ENCODE peak calls at places on chromosomes 13 and 19, in six cellular contexts. One of them, this sample, is unnamed. For H3K4me1, H3K27me3 and H3K9me3, the result is how much of the 10 kb centered on the place peaks cover.

GRCh38 chr19:14406645-14407331 is 12.4 kb downstream of the DDX39A start:
- DNase-seq in GM23248: no peak
- DNase-seq in HCT116: no peak
- DNase-seq in DND-41: peak
- DNase-seq in prostate gland: no peak
- DNase-seq in endodermal cell: no peak
- DNase-seq in this sample: no peak

GRCh38 chr13:80528733-80529132 is 187.8 kb upstream of the SPRY2 start:
- DNase-seq in DND-41: no peak
- DNase-seq in prostate gland: no peak
- DNase-seq in HCT116: no peak
- DNase-seq in GM23248: no peak
- DNase-seq in endodermal cell: no peak
- DNase-seq in this sample: no peak

GRCh38 chr19:768424-768823 is 17.5 kb downstream of the MISP start:
- DNase-seq in endodermal cell: no peak
- DNase-seq in HCT116: no peak
- DNase-seq in GM23248: peak
- DNase-seq in DND-41: no peak
- DNase-seq in prostate gland: no peak
- DNase-seq in this sample: peak

GRCh38 chr13:46211521-46212351 is at the start of gene LRRC63:
- DNase-seq in GM23248: peak
- DNase-seq in endodermal cell: peak
- DNase-seq in HCT116: no peak
- DNase-seq in prostate gland: peak
- DNase-seq in DND-41: peak
- DNase-seq in this sample: peak

GRCh38 chr13:112968380-112968909 is 569 bp upstream of the MCF2L start:
- DNase-seq in prostate gland: peak
- DNase-seq in GM23248: no peak
- DNase-seq in HCT116: no peak
- DNase-seq in DND-41: peak
- DNase-seq in endodermal cell: peak
- DNase-seq in this sample: no peak

GRCh38 chr13:96141032-96141431 is 51.1 kb downstream of the HS6ST3 start:
- DNase-seq in DND-41: no peak
- DNase-seq in GM23248: peak
- DNase-seq in HCT116: no peak
- DNase-seq in endodermal cell: no peak
- DNase-seq in prostate gland: no peak
- DNase-seq in this sample: peak

GRCh38 chr19:46256855-46257254 is 27.3 kb downstream of the IGFL1 start:
- DNase-seq in endodermal cell: no peak
- DNase-seq in HCT116: no peak
- DNase-seq in DND-41: no peak
- DNase-seq in GM23248: peak
- DNase-seq in prostate gland: no peak
- DNase-seq in this sample: no peak

GRCh38 chr13:88802886-88803285 is 1131.7 kb downstream of the SLITRK5 start:
- DNase-seq in HCT116: no peak
- DNase-seq in DND-41: no peak
- DNase-seq in endodermal cell: no peak
- DNase-seq in GM23248: no peak
- DNase-seq in prostate gland: no peak
- DNase-seq in this sample: peak

GRCh38 chr19:16871870-16872269 is 16.9 kb upstream of the F2RL3 start:
- DNase-seq in DND-41: no peak
- DNase-seq in GM23248: no peak
- DNase-seq in endodermal cell: no peak
- DNase-seq in prostate gland: no peak
- DNase-seq in HCT116: no peak
- DNase-seq in this sample: no peak

GRCh38 chr13:40794414-40795368 is 5.3 kb downstream of the SLC25A15 start:
- DNase-seq in DND-41: no peak
- DNase-seq in GM23248: no peak
- DNase-seq in endodermal cell: no peak
- DNase-seq in prostate gland: no peak
- DNase-seq in HCT116: no peak
- DNase-seq in this sample: no peak

GRCh38 chr13:51093574-51093973 is 17.5 kb downstream of the C13orf42 start:
- DNase-seq in DND-41: no peak
- DNase-seq in endodermal cell: no peak
- DNase-seq in HCT116: no peak
- DNase-seq in GM23248: no peak
- DNase-seq in prostate gland: no peak
- DNase-seq in this sample: no peak

GRCh38 chr19:39502640-39503417 is 4.1 kb downstream of the DLL3 start:
- DNase-seq in DND-41: no peak
- DNase-seq in prostate gland: no peak
- DNase-seq in GM23248: peak
- DNase-seq in endodermal cell: peak
- DNase-seq in HCT116: peak
- DNase-seq in this sample: peak

GRCh38 chr19:39084732-39085080 is 538 bp downstream of the ACP7 start:
- DNase-seq in GM23248: peak
- DNase-seq in endodermal cell: no peak
- DNase-seq in DND-41: no peak
- DNase-seq in prostate gland: no peak
- DNase-seq in HCT116: no peak
- DNase-seq in this sample: no peak

GRCh38 chr19:29086182-29086581 is 126.8 kb downstream of the UQCRFS1 start:
- DNase-seq in endodermal cell: no peak
- DNase-seq in prostate gland: no peak
- DNase-seq in GM23248: no peak
- DNase-seq in HCT116: no peak
- DNase-seq in DND-41: no peak
- DNase-seq in this sample: no peak

GRCh38 chr13:102240110-102240509 is 161.7 kb downstream of the FGF14 start:
- DNase-seq in prostate gland: no peak
- DNase-seq in DND-41: no peak
- DNase-seq in GM23248: no peak
- DNase-seq in HCT116: no peak
- DNase-seq in endodermal cell: no peak
- DNase-seq in this sample: no peak

GRCh38 chr13:26965976-26966375 is 205.4 kb upstream of the GPR12 start:
- DNase-seq in endodermal cell: no peak
- DNase-seq in HCT116: no peak
- DNase-seq in prostate gland: no peak
- DNase-seq in DND-41: no peak
- DNase-seq in GM23248: peak
- DNase-seq in this sample: peak

GRCh38 chr19:29812080-29812880 is 489 bp downstream of the CCNE1 start:
- DNase-seq in DND-41: no peak
- DNase-seq in HCT116: no peak
- DNase-seq in endodermal cell: peak
- DNase-seq in GM23248: peak
- DNase-seq in prostate gland: no peak
- DNase-seq in this sample: no peak

GRCh38 chr19:40144151-40144550 is 47.1 kb upstream of the MAP3K10 start:
- DNase-seq in DND-41: no peak
- DNase-seq in endodermal cell: no peak
- DNase-seq in prostate gland: no peak
- DNase-seq in GM23248: no peak
- DNase-seq in HCT116: no peak
- DNase-seq in this sample: no peak

GRCh38 chr19:49552749-49553148 is 24.9 kb downstream of the RCN3 start:
- DNase-seq in endodermal cell: no peak
- DNase-seq in prostate gland: no peak
- DNase-seq in GM23248: no peak
- DNase-seq in DND-41: no peak
- DNase-seq in HCT116: no peak
- DNase-seq in this sample: no peak

GRCh38 chr19:29767039-29767735 is 44.6 kb upstream of the CCNE1 start:
- DNase-seq in GM23248: no peak
- DNase-seq in DND-41: no peak
- DNase-seq in prostate gland: no peak
- DNase-seq in endodermal cell: no peak
- DNase-seq in HCT116: no peak
- DNase-seq in this sample: no peak

GRCh38 chr13:24007979-24008620 is 110.8 kb upstream of the C1QTNF9B start:
- DNase-seq in HCT116: no peak
- DNase-seq in GM23248: no peak
- DNase-seq in prostate gland: no peak
- DNase-seq in endodermal cell: no peak
- DNase-seq in DND-41: no peak
- DNase-seq in this sample: no peak

GRCh38 chr19:33443638-33444195 is 70.2 kb downstream of the CEBPG start:
- DNase-seq in endodermal cell: no peak
- DNase-seq in HCT116: no peak
- DNase-seq in GM23248: no peak
- DNase-seq in DND-41: no peak
- DNase-seq in prostate gland: no peak
- DNase-seq in this sample: no peak

GRCh38 chr13:70088926-70089325 is 18.7 kb upstream of the ATXN8OS start:
- DNase-seq in DND-41: no peak
- DNase-seq in prostate gland: no peak
- DNase-seq in GM23248: no peak
- DNase-seq in HCT116: no peak
- DNase-seq in endodermal cell: no peak
- DNase-seq in this sample: no peak

GRCh38 chr13:70087247-70087646 is 20.4 kb upstream of the ATXN8OS start:
- DNase-seq in endodermal cell: no peak
- DNase-seq in DND-41: no peak
- DNase-seq in prostate gland: no peak
- DNase-seq in HCT116: no peak
- DNase-seq in GM23248: no peak
- DNase-seq in this sample: no peak

DNA sequence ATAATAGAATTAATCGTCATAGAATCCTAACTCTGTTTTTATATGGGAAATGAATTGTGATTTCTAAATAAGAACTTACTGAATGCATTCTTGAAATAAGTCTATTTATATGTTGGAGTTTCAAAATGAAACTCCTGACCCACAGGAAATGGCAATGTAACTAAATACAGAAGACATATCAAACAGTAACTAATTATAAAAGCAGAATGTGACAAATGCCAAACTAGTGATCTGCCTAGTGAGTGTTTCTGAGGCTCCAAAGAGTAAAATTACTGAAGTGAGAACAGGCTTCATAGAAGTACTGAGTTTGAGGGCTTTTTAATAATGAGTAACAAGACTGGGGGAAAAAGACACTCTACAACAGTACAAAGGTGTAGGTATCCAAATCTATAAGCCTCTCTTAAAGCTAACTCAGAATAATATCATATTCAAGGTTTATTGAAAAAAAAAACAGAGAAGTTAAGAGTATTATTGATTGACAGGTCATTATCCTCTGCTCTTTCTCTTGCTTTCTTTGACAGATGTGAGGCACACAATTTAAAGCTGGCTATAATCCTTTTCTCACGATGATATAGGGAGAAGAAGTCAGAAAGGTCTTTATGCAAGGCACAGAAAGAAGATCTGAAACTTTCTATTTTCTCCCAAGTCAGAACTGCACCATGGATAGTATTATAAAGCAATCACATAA is 17.4 kb upstream of the ATXN8OS start:
- DNase-seq in GM23248: no peak
- DNase-seq in HCT116: no peak
- DNase-seq in DND-41: no peak
- DNase-seq in prostate gland: no peak
- DNase-seq in endodermal cell: no peak
- DNase-seq in this sample: no peak
- H3K4me1 ChIP-seq in GM23248: under half
- H3K4me1 ChIP-seq in HCT116: under half
- H3K4me1 ChIP-seq in DND-41: under half
- H3K4me1 ChIP-seq in prostate gland: under half
- H3K4me1 ChIP-seq in endodermal cell: under half
- H3K4me1 ChIP-seq in this sample: under half

DNA sequence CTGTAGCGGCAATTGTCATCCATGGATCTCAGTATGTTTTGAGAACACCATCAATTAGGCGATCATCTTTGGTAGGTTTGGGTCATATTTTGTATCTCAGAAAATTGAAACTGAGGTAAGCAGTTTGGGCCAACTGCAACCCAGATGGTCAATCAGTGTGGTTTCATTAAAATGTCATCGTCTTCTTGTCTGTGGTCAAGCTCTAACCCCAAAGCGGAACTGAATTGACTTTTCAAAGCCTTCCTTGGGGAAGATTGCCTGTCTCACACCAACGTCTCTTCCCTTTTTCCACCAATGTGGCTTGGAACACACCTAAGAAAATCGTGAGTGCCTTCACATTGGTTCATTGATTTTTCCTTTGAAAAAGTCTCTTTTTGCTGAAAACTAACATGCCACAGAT is 56.3 kb upstream of the UBAC2 start:
- DNase-seq in endodermal cell: no peak
- DNase-seq in prostate gland: no peak
- DNase-seq in DND-41: no peak
- DNase-seq in GM23248: no peak
- DNase-seq in HCT116: no peak
- DNase-seq in this sample: no peak
- H3K27me3 ChIP-seq in endodermal cell: under half
- H3K27me3 ChIP-seq in prostate gland: under half
- H3K27me3 ChIP-seq in DND-41: under half
- H3K27me3 ChIP-seq in GM23248: under half
- H3K27me3 ChIP-seq in HCT116: under half
- H3K27me3 ChIP-seq in this sample: under half

GRCh38 chr19:52066258-52066866 is 17.7 kb upstream of the ZNF432 start:
- DNase-seq in HCT116: no peak
- DNase-seq in endodermal cell: no peak
- DNase-seq in DND-41: no peak
- DNase-seq in GM23248: no peak
- DNase-seq in prostate gland: no peak
- DNase-seq in this sample: no peak

GRCh38 chr19:52070496-52070895 is 21.9 kb upstream of the ZNF432 start:
- DNase-seq in GM23248: no peak
- DNase-seq in HCT116: no peak
- DNase-seq in DND-41: peak
- DNase-seq in endodermal cell: no peak
- DNase-seq in prostate gland: no peak
- DNase-seq in this sample: peak

GRCh38 chr19:52065399-52065798 is 16.8 kb upstream of the ZNF432 start:
- DNase-seq in DND-41: no peak
- DNase-seq in prostate gland: no peak
- DNase-seq in HCT116: no peak
- DNase-seq in GM23248: no peak
- DNase-seq in endodermal cell: no peak
- DNase-seq in this sample: no peak

DNA sequence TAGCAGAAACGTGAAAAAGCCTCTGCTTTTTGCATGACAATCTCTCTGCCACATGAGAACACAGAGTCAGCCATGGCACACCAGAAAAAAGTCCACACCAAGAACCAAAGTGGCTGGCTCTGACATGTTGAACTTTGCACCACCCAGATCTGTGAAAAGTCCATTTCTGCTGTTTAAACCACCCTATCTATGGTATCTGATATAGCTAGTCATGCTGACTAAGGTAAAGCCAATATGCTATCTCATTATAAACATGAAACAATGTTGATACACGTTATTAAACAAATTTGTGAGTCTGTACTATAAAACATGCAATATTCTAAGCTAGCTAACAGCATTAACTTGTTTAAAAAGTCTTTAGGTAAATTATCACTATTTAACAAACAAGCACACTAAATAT is 21.0 kb upstream of the ZNF432 start:
- DNase-seq in GM23248: no peak
- DNase-seq in prostate gland: no peak
- DNase-seq in DND-41: no peak
- DNase-seq in endodermal cell: no peak
- DNase-seq in HCT116: no peak
- DNase-seq in this sample: no peak
- H3K9me3 ChIP-seq in GM23248: under half
- H3K9me3 ChIP-seq in prostate gland: under half
- H3K9me3 ChIP-seq in DND-41: half or more
- H3K9me3 ChIP-seq in endodermal cell: half or more
- H3K9me3 ChIP-seq in HCT116: under half
- H3K9me3 ChIP-seq in this sample: half or more

GRCh38 chr19:6743714-6744380 is 4.4 kb downstream of the TRIP10 start:
- DNase-seq in HCT116: no peak
- DNase-seq in GM23248: no peak
- DNase-seq in endodermal cell: no peak
- DNase-seq in DND-41: no peak
- DNase-seq in prostate gland: no peak
- DNase-seq in this sample: peak
- H3K4me1 ChIP-seq in HCT116: under half
- H3K4me1 ChIP-seq in GM23248: under half
- H3K4me1 ChIP-seq in endodermal cell: under half
- H3K4me1 ChIP-seq in DND-41: under half
- H3K4me1 ChIP-seq in prostate gland: under half
- H3K4me1 ChIP-seq in this sample: under half

This sample was measured in astrocyte.